ENCODE peak calls at places on chromosomes 13 and 19, in six cellular contexts. One of them, this sample, is unnamed.
A peak's percentile ranks its signal among the peaks of the same experiment; 100 is the strongest.

GRCh38 chr13:31437975-31438374 is 238.2 kb downstream of the B3GLCT start:
- DNase-seq in H9: no peak
- DNase-seq in spleen: no peak
- DNase-seq in Peyer's patch: no peak
- DNase-seq in body of pancreas: no peak
- DNase-seq in colonic mucosa: no peak
- DNase-seq in this sample: no peak

GRCh38 chr13:113110048-113110851 is 4.7 kb downstream of the F7 start:
- DNase-seq in spleen: peak; percentile 59
- DNase-seq in H9: no peak
- DNase-seq in colonic mucosa: no peak
- DNase-seq in body of pancreas: peak; percentile 14
- DNase-seq in Peyer's patch: peak; percentile 44
- DNase-seq in this sample: peak; percentile 9

GRCh38 chr13:23858586-23858985 is 30.6 kb downstream of the MIPEP start:
- DNase-seq in body of pancreas: no peak
- DNase-seq in Peyer's patch: no peak
- DNase-seq in spleen: no peak
- DNase-seq in H9: no peak
- DNase-seq in colonic mucosa: no peak
- DNase-seq in this sample: no peak

GRCh38 chr13:30829788-30830637 is 76.1 kb upstream of the MEDAG start:
- DNase-seq in colonic mucosa: no peak
- DNase-seq in Peyer's patch: no peak
- DNase-seq in body of pancreas: no peak
- DNase-seq in H9: no peak
- DNase-seq in spleen: no peak
- DNase-seq in this sample: no peak

GRCh38 chr19:34193439-34193838 is 21.1 kb downstream of the LSM14A start:
- DNase-seq in H9: no peak
- DNase-seq in body of pancreas: no peak
- DNase-seq in Peyer's patch: no peak
- DNase-seq in spleen: no peak
- DNase-seq in colonic mucosa: no peak
- DNase-seq in this sample: no peak

GRCh38 chr19:2333027-2333806 is 4.7 kb downstream of the SPPL2B start:
- DNase-seq in body of pancreas: peak; percentile 56
- DNase-seq in H9: no peak
- DNase-seq in spleen: peak; percentile 85
- DNase-seq in Peyer's patch: peak; percentile 83
- DNase-seq in colonic mucosa: peak; percentile 87
- DNase-seq in this sample: no peak

GRCh38 chr13:87331178-87331577 is 340.0 kb upstream of the SLITRK5 start:
- DNase-seq in spleen: no peak
- DNase-seq in Peyer's patch: no peak
- DNase-seq in body of pancreas: no peak
- DNase-seq in H9: no peak
- DNase-seq in colonic mucosa: no peak
- DNase-seq in this sample: no peak

GRCh38 chr13:30314069-30314468 is 6.7 kb upstream of the KATNAL1 start:
- DNase-seq in body of pancreas: no peak
- DNase-seq in spleen: no peak
- DNase-seq in H9: no peak
- DNase-seq in colonic mucosa: no peak
- DNase-seq in Peyer's patch: no peak
- DNase-seq in this sample: no peak

GRCh38 chr13:111909971-111910671 is 156.8 kb upstream of the SOX1 start:
- DNase-seq in colonic mucosa: no peak
- DNase-seq in body of pancreas: no peak
- DNase-seq in H9: no peak
- DNase-seq in spleen: peak; percentile 53
- DNase-seq in Peyer's patch: peak; percentile 21
- DNase-seq in this sample: no peak

GRCh38 chr13:55084630-55085029 is 2056.0 kb downstream of the OLFM4 start:
- DNase-seq in colonic mucosa: no peak
- DNase-seq in body of pancreas: no peak
- DNase-seq in H9: no peak
- DNase-seq in spleen: no peak
- DNase-seq in Peyer's patch: no peak
- DNase-seq in this sample: no peak

GRCh38 chr13:49897713-49898112 is 38.4 kb downstream of the SPRYD7 start:
- DNase-seq in H9: no peak
- DNase-seq in colonic mucosa: no peak
- DNase-seq in Peyer's patch: no peak
- DNase-seq in spleen: no peak
- DNase-seq in body of pancreas: no peak
- DNase-seq in this sample: no peak

GRCh38 chr13:94858856-94859811 is 146.8 kb upstream of the SOX21 start:
- DNase-seq in H9: peak; percentile 39
- DNase-seq in colonic mucosa: peak; percentile 31
- DNase-seq in Peyer's patch: no peak
- DNase-seq in body of pancreas: peak; percentile 40
- DNase-seq in spleen: peak; percentile 83
- DNase-seq in this sample: no peak

GRCh38 chr13:40993119-40993518 is 26.0 kb downstream of the ELF1 start:
- DNase-seq in colonic mucosa: no peak
- DNase-seq in Peyer's patch: no peak
- DNase-seq in body of pancreas: peak; percentile 56
- DNase-seq in H9: peak; percentile 44
- DNase-seq in spleen: no peak
- DNase-seq in this sample: no peak

GRCh38 chr13:75258159-75258782 is 223.7 kb downstream of the TBC1D4 start:
- DNase-seq in spleen: no peak
- DNase-seq in body of pancreas: no peak
- DNase-seq in H9: no peak
- DNase-seq in Peyer's patch: no peak
- DNase-seq in colonic mucosa: no peak
- DNase-seq in this sample: no peak

GRCh38 chr19:54209748-54210494 is 9.3 kb downstream of the RPS9 start:
- DNase-seq in spleen: no peak
- DNase-seq in H9: no peak
- DNase-seq in body of pancreas: peak; percentile 99
- DNase-seq in Peyer's patch: peak; percentile 81
- DNase-seq in colonic mucosa: peak; percentile 97
- DNase-seq in this sample: no peak

GRCh38 chr13:93690139-93690538 is 463.5 kb downstream of the GPC6 start:
- DNase-seq in Peyer's patch: no peak
- DNase-seq in H9: no peak
- DNase-seq in body of pancreas: no peak
- DNase-seq in colonic mucosa: no peak
- DNase-seq in spleen: no peak
- DNase-seq in this sample: no peak

GRCh38 chr13:73059460-73060250 is 850 bp downstream of the KLF5 start:
- DNase-seq in colonic mucosa: peak; percentile 45
- DNase-seq in spleen: peak; percentile 92
- DNase-seq in Peyer's patch: peak; percentile 70
- DNase-seq in H9: peak; percentile 72
- DNase-seq in body of pancreas: peak; percentile 87
- DNase-seq in this sample: peak; percentile 19

GRCh38 chr13:57633141-57633949 is 1.8 kb downstream of the PCDH17 start:
- DNase-seq in body of pancreas: peak; percentile 58
- DNase-seq in spleen: peak; percentile 79
- DNase-seq in H9: peak; percentile 91
- DNase-seq in Peyer's patch: peak; percentile 49
- DNase-seq in colonic mucosa: no peak
- DNase-seq in this sample: no peak

GRCh38 chr13:95267662-95268369 is 33.4 kb downstream of the ABCC4 start:
- DNase-seq in Peyer's patch: no peak
- DNase-seq in colonic mucosa: peak; percentile 36
- DNase-seq in spleen: no peak
- DNase-seq in H9: no peak
- DNase-seq in body of pancreas: no peak
- DNase-seq in this sample: no peak

GRCh38 chr19:42091300-42092266 is 15.6 kb downstream of the ZNF574 start:
- DNase-seq in spleen: peak; percentile 80
- DNase-seq in colonic mucosa: peak; percentile 54
- DNase-seq in H9: no peak
- DNase-seq in Peyer's patch: no peak
- DNase-seq in body of pancreas: no peak
- DNase-seq in this sample: no peak

GRCh38 chr19:35860818-35861639 is 4.3 kb downstream of the KIRREL2 start:
- DNase-seq in H9: peak; percentile 98
- DNase-seq in body of pancreas: no peak
- DNase-seq in Peyer's patch: no peak
- DNase-seq in spleen: no peak
- DNase-seq in colonic mucosa: no peak
- DNase-seq in this sample: no peak

GRCh38 chr13:63005625-63006024 is 1590.0 kb upstream of the PCDH20 start:
- DNase-seq in H9: no peak
- DNase-seq in body of pancreas: no peak
- DNase-seq in colonic mucosa: no peak
- DNase-seq in spleen: no peak
- DNase-seq in Peyer's patch: no peak
- DNase-seq in this sample: no peak

GRCh38 chr13:100490692-100491091 is 97.9 kb downstream of the GGACT start:
- DNase-seq in Peyer's patch: no peak
- DNase-seq in H9: peak; percentile 89
- DNase-seq in spleen: no peak
- DNase-seq in colonic mucosa: no peak
- DNase-seq in body of pancreas: no peak
- DNase-seq in this sample: no peak

GRCh38 chr19:58455306-58455705 is 3.9 kb downstream of the ZNF324B start:
- DNase-seq in colonic mucosa: no peak
- DNase-seq in H9: no peak
- DNase-seq in spleen: no peak
- DNase-seq in Peyer's patch: no peak
- DNase-seq in body of pancreas: no peak
- DNase-seq in this sample: no peak

DNA sequence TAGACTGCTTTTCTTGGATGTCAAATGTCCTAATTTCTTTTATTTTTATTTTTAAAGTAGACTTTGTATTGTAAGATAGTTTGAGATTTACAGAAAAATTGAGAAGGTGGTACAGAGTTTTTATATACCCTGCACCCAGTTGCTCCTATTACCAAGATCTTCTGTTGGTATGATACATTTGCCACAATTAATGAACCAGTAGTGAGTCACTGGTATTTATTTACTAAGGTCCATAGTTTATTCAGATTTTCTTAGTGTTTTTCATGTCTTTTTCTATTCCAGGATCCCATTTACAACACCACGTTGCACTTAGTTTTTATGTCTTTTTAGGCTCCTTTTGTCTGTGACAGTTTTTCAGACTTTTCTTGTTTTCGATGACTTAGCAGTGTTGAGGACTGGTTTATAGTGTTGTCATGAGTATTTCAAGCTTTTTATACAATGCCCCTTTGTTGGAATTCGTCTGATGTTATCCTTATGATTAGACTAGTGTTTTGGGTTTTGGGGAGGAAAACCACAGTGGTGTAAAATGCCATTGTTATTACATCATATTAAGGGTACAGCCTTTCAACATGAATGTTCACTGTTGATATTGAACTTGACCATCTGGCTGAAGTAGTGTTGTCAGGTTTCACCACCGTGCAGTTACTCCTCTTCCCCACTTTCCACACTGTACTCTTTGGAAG is 35.9 kb downstream of the COG3 start:
- DNase-seq in Peyer's patch: no peak
- DNase-seq in colonic mucosa: no peak
- DNase-seq in spleen: no peak
- DNase-seq in body of pancreas: no peak
- DNase-seq in H9: no peak
- DNase-seq in this sample: no peak
- H3K27ac ChIP-seq in Peyer's patch: no peak overlapping the region
- H3K27ac ChIP-seq in colonic mucosa: no peak overlapping the region
- H3K27ac ChIP-seq in spleen: no peak overlapping the region
- H3K27ac ChIP-seq in body of pancreas: no peak overlapping the region
- H3K27ac ChIP-seq in H9: no peak overlapping the region
- H3K27ac ChIP-seq in this sample: no peak overlapping the region

GRCh38 chr19:49071860-49072547 is 495 bp downstream of the KCNA7 start:
- DNase-seq in colonic mucosa: no peak
- DNase-seq in body of pancreas: no peak
- DNase-seq in H9: peak; percentile 92
- DNase-seq in Peyer's patch: no peak
- DNase-seq in spleen: no peak
- DNase-seq in this sample: no peak

GRCh38 chr19:49070416-49070815 is 2.1 kb downstream of the KCNA7 start:
- DNase-seq in spleen: no peak
- DNase-seq in body of pancreas: no peak
- DNase-seq in H9: no peak
- DNase-seq in Peyer's patch: no peak
- DNase-seq in colonic mucosa: no peak
- DNase-seq in this sample: no peak

GRCh38 chr19:49069026-49069425 is 3.5 kb downstream of the KCNA7 start:
- DNase-seq in spleen: no peak
- DNase-seq in body of pancreas: no peak
- DNase-seq in H9: no peak
- DNase-seq in colonic mucosa: no peak
- DNase-seq in Peyer's patch: no peak
- DNase-seq in this sample: no peak

DNA sequence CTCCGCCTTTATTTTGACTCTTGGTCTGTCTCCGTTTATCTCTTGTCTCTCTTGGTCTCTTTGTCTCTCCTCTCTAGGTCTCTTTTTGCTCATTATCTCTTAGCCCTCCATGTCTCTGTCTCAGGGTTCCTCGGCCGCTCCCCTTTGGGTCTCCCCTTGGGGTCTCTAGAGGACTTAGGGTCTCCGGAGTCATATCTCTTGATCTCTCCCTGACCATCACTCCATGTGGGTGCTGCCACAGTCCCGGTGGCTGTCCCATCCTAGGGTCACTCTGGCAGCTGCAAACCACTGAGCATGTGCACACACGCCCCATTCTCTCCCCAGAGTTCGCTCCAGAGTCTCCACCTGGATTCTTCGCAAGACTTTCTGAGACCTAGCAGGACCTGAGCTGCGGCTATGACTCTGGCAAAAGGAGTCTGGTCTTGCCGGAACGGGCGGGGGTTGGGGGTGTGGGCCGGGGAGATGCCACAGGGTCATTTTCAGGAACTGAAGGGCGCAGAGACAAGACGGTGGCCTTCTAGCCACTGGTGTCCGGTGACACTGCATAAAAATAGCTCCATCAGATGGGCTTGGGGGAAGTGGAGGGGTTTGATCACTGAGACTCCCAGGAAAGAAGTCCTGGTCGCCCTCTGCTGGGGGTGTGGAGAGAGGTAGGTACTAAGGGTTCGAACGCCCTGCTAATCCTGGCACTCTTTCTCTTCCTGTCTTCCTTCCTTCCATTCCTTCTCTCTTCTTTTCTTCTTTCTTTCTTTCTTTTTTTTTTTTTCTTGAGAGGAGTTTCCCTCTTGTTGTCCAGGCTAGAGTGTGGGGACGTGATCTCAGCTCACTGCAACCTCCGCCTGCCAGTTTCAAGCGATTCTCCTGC is 1.2 kb upstream of the KCNA7 start:
- DNase-seq in colonic mucosa: no peak
- DNase-seq in body of pancreas: no peak
- DNase-seq in spleen: no peak
- DNase-seq in H9: peak; percentile 71
- DNase-seq in Peyer's patch: no peak
- DNase-seq in this sample: no peak
- TF ChIP-seq CTCF in colonic mucosa: no peak
- TF ChIP-seq CTCF in body of pancreas: no peak
- TF ChIP-seq CTCF in spleen: no peak
- TF ChIP-seq CTCF in H9: peak; percentile 60
- TF ChIP-seq CTCF in Peyer's patch: no peak
- TF ChIP-seq CTCF in this sample: no peak

GRCh38 chr19:44498988-44499387 is 1.3 kb downstream of the ZNF180 start:
- DNase-seq in Peyer's patch: no peak
- DNase-seq in colonic mucosa: no peak
- DNase-seq in H9: no peak
- DNase-seq in spleen: no peak
- DNase-seq in body of pancreas: no peak
- DNase-seq in this sample: no peak
- H3K9me3 ChIP-seq in Peyer's patch: peaks cover 46% of the 10 kb centered on the region
- H3K9me3 ChIP-seq in colonic mucosa: peaks cover 4% of the 10 kb centered on the region
- H3K9me3 ChIP-seq in H9: peaks cover 19% of the 10 kb centered on the region
- H3K9me3 ChIP-seq in spleen: peaks cover 79% of the 10 kb centered on the region
- H3K9me3 ChIP-seq in body of pancreas: peaks cover 33% of the 10 kb centered on the region
- H3K9me3 ChIP-seq in this sample: peaks cover 49% of the 10 kb centered on the region

GRCh38 chr13:33264620-33264978 is 21.0 kb downstream of the STARD13 start:
- DNase-seq in H9: no peak
- DNase-seq in spleen: no peak
- DNase-seq in colonic mucosa: peak; percentile 38
- DNase-seq in body of pancreas: no peak
- DNase-seq in Peyer's patch: no peak
- DNase-seq in this sample: no peak
- H3K27ac ChIP-seq in H9: no peak overlapping the region
- H3K27ac ChIP-seq in spleen: no peak overlapping the region
- H3K27ac ChIP-seq in colonic mucosa: peak overlapping the region; percentile 18
- H3K27ac ChIP-seq in body of pancreas: no peak overlapping the region
- H3K27ac ChIP-seq in Peyer's patch: no peak overlapping the region
- H3K27ac ChIP-seq in this sample: no peak overlapping the region

This sample was measured in CD4-positive, alpha-beta T cell.